ENCODE peak calls at places on chromosomes 12 and 14, in seven cellular contexts. One of them, this sample, is unnamed.

GRCh38 chr14:103546651-103547454 is 15.6 kb downstream of the BAG5 start:
- DNase-seq in brain microvascular endothelial cell: peak; percentile 32
- DNase-seq in endothelial cell of umbilical vein: peak; percentile 40
- DNase-seq in fibroblast of lung: no peak
- DNase-seq in CD8-positive, alpha-beta T cell: peak; percentile 84
- DNase-seq in activated CD4-positive, alpha-beta T cell treated with anti-CD3 and anti-CD28 coated beads, Interleukin-2, amount 50 U/mL, for 24 hours: peak; percentile 58
- DNase-seq in tibial artery: no peak
- DNase-seq in this sample: peak; percentile 70

GRCh38 chr12:120710805-120711296 is 593 bp downstream of the UNC119B start:
- DNase-seq in brain microvascular endothelial cell: no peak
- DNase-seq in endothelial cell of umbilical vein: no peak
- DNase-seq in fibroblast of lung: peak; percentile 11
- DNase-seq in CD8-positive, alpha-beta T cell: peak; percentile 25
- DNase-seq in activated CD4-positive, alpha-beta T cell treated with anti-CD3 and anti-CD28 coated beads, Interleukin-2, amount 50 U/mL, for 24 hours: no peak
- DNase-seq in tibial artery: no peak
- DNase-seq in this sample: no peak

GRCh38 chr12:97312570-97313135 is 150.0 kb upstream of the RMST start:
- DNase-seq in brain microvascular endothelial cell: no peak
- DNase-seq in endothelial cell of umbilical vein: no peak
- DNase-seq in fibroblast of lung: no peak
- DNase-seq in CD8-positive, alpha-beta T cell: no peak
- DNase-seq in activated CD4-positive, alpha-beta T cell treated with anti-CD3 and anti-CD28 coated beads, Interleukin-2, amount 50 U/mL, for 24 hours: no peak
- DNase-seq in tibial artery: no peak
- DNase-seq in this sample: no peak

GRCh38 chr12:56425940-56426438 is 23.2 kb downstream of the TIMELESS start:
- DNase-seq in brain microvascular endothelial cell: no peak
- DNase-seq in endothelial cell of umbilical vein: no peak
- DNase-seq in fibroblast of lung: no peak
- DNase-seq in CD8-positive, alpha-beta T cell: no peak
- DNase-seq in activated CD4-positive, alpha-beta T cell treated with anti-CD3 and anti-CD28 coated beads, Interleukin-2, amount 50 U/mL, for 24 hours: no peak
- DNase-seq in tibial artery: no peak
- DNase-seq in this sample: no peak

GRCh38 chr12:9615420-9616135 is 7.9 kb upstream of the KLRB1 start:
- DNase-seq in brain microvascular endothelial cell: no peak
- DNase-seq in endothelial cell of umbilical vein: no peak
- DNase-seq in fibroblast of lung: no peak
- DNase-seq in CD8-positive, alpha-beta T cell: no peak
- DNase-seq in activated CD4-positive, alpha-beta T cell treated with anti-CD3 and anti-CD28 coated beads, Interleukin-2, amount 50 U/mL, for 24 hours: no peak
- DNase-seq in tibial artery: no peak
- DNase-seq in this sample: no peak

GRCh38 chr12:90229771-90230170 is 521.1 kb upstream of the ATP2B1 start:
- DNase-seq in brain microvascular endothelial cell: peak; percentile 25
- DNase-seq in endothelial cell of umbilical vein: peak; percentile 92
- DNase-seq in fibroblast of lung: peak; percentile 39
- DNase-seq in CD8-positive, alpha-beta T cell: no peak
- DNase-seq in activated CD4-positive, alpha-beta T cell treated with anti-CD3 and anti-CD28 coated beads, Interleukin-2, amount 50 U/mL, for 24 hours: no peak
- DNase-seq in tibial artery: no peak
- DNase-seq in this sample: no peak

GRCh38 chr14:81062816-81063215 is 107.4 kb downstream of the TSHR start:
- DNase-seq in brain microvascular endothelial cell: no peak
- DNase-seq in endothelial cell of umbilical vein: no peak
- DNase-seq in fibroblast of lung: no peak
- DNase-seq in CD8-positive, alpha-beta T cell: no peak
- DNase-seq in activated CD4-positive, alpha-beta T cell treated with anti-CD3 and anti-CD28 coated beads, Interleukin-2, amount 50 U/mL, for 24 hours: no peak
- DNase-seq in tibial artery: no peak
- DNase-seq in this sample: no peak

GRCh38 chr12:42124764-42125371 is 19.8 kb downstream of the GXYLT1 start:
- DNase-seq in brain microvascular endothelial cell: no peak
- DNase-seq in endothelial cell of umbilical vein: no peak
- DNase-seq in fibroblast of lung: no peak
- DNase-seq in CD8-positive, alpha-beta T cell: no peak
- DNase-seq in activated CD4-positive, alpha-beta T cell treated with anti-CD3 and anti-CD28 coated beads, Interleukin-2, amount 50 U/mL, for 24 hours: no peak
- DNase-seq in tibial artery: no peak
- DNase-seq in this sample: no peak

GRCh38 chr14:90577661-90578282 is 180.9 kb downstream of the CALM1 start:
- DNase-seq in brain microvascular endothelial cell: no peak
- DNase-seq in endothelial cell of umbilical vein: no peak
- DNase-seq in fibroblast of lung: no peak
- DNase-seq in CD8-positive, alpha-beta T cell: no peak
- DNase-seq in activated CD4-positive, alpha-beta T cell treated with anti-CD3 and anti-CD28 coated beads, Interleukin-2, amount 50 U/mL, for 24 hours: no peak
- DNase-seq in tibial artery: no peak
- DNase-seq in this sample: no peak

This sample was measured in NCI-H1105.